ENCODE peak calls at places on chromosome 1, in ten cellular contexts. One of them, this sample, is unnamed.

GRCh38 chr1:226400519-226401406 is 7.1 kb downstream of the PARP1 start:
- DNase-seq in transverse colon: no peak
- DNase-seq in K562: no peak
- DNase-seq in IMR-90: no peak
- DNase-seq in erythroblast: no peak
- DNase-seq in NB4: no peak
- DNase-seq in adrenal gland: no peak
- DNase-seq in sigmoid colon: no peak
- DNase-seq in stomach: no peak
- DNase-seq in heart left ventricle: no peak
- DNase-seq in this sample: no peak

GRCh38 chr1:58620926-58621325 is 43.9 kb upstream of the TACSTD2 start:
- DNase-seq in stomach: no peak
- DNase-seq in adrenal gland: no peak
- DNase-seq in erythroblast: no peak
- DNase-seq in IMR-90: no peak
- DNase-seq in NB4: no peak
- DNase-seq in sigmoid colon: no peak
- DNase-seq in K562: peak; percentile 11
- DNase-seq in heart left ventricle: no peak
- DNase-seq in transverse colon: no peak
- DNase-seq in this sample: no peak

GRCh38 chr1:55980574-55980973 is 598.8 kb downstream of the PLPP3 start:
- DNase-seq in K562: no peak
- DNase-seq in IMR-90: no peak
- DNase-seq in heart left ventricle: no peak
- DNase-seq in stomach: no peak
- DNase-seq in adrenal gland: no peak
- DNase-seq in NB4: no peak
- DNase-seq in transverse colon: no peak
- DNase-seq in sigmoid colon: no peak
- DNase-seq in erythroblast: no peak
- DNase-seq in this sample: no peak

GRCh38 chr1:230913496-230913895 is 45.2 kb upstream of the C1orf198 start:
- DNase-seq in erythroblast: no peak
- DNase-seq in sigmoid colon: no peak
- DNase-seq in transverse colon: no peak
- DNase-seq in adrenal gland: no peak
- DNase-seq in stomach: no peak
- DNase-seq in K562: no peak
- DNase-seq in IMR-90: peak; percentile 28
- DNase-seq in heart left ventricle: no peak
- DNase-seq in NB4: no peak
- DNase-seq in this sample: no peak

GRCh38 chr1:23558140-23558871 is 995 bp downstream of the ID3 start:
- DNase-seq in NB4: peak; percentile 57
- DNase-seq in transverse colon: peak; percentile 83
- DNase-seq in sigmoid colon: peak; percentile 72
- DNase-seq in stomach: peak; percentile 73
- DNase-seq in adrenal gland: peak; percentile 38
- DNase-seq in K562: peak; percentile 93
- DNase-seq in IMR-90: peak; percentile 48
- DNase-seq in heart left ventricle: peak; percentile 83
- DNase-seq in erythroblast: no peak
- DNase-seq in this sample: no peak

GRCh38 chr1:240417317-240417716 is 194.6 kb downstream of the GREM2 start:
- DNase-seq in stomach: no peak
- DNase-seq in sigmoid colon: no peak
- DNase-seq in IMR-90: peak; percentile 14
- DNase-seq in erythroblast: no peak
- DNase-seq in adrenal gland: peak; percentile 24
- DNase-seq in K562: no peak
- DNase-seq in NB4: no peak
- DNase-seq in heart left ventricle: no peak
- DNase-seq in transverse colon: no peak
- DNase-seq in this sample: no peak

GRCh38 chr1:31400393-31400792 is 12.6 kb upstream of the SERINC2 start:
- DNase-seq in sigmoid colon: no peak
- DNase-seq in IMR-90: peak; percentile 51
- DNase-seq in stomach: no peak
- DNase-seq in transverse colon: no peak
- DNase-seq in K562: no peak
- DNase-seq in adrenal gland: no peak
- DNase-seq in heart left ventricle: no peak
- DNase-seq in NB4: peak; percentile 83
- DNase-seq in erythroblast: no peak
- DNase-seq in this sample: no peak

GRCh38 chr1:203338335-203339036 is 12.4 kb downstream of the FMOD start:
- DNase-seq in IMR-90: peak; percentile 68
- DNase-seq in heart left ventricle: peak; percentile 63
- DNase-seq in erythroblast: peak; percentile 66
- DNase-seq in sigmoid colon: peak; percentile 81
- DNase-seq in K562: peak; percentile 79
- DNase-seq in adrenal gland: peak; percentile 63
- DNase-seq in stomach: peak; percentile 72
- DNase-seq in transverse colon: peak; percentile 69
- DNase-seq in NB4: peak; percentile 72
- DNase-seq in this sample: peak; percentile 56

GRCh38 chr1:224211262-224211962 is 28.4 kb downstream of the DEGS1 start:
- DNase-seq in adrenal gland: peak; percentile 36
- DNase-seq in NB4: no peak
- DNase-seq in stomach: peak; percentile 63
- DNase-seq in sigmoid colon: peak; percentile 48
- DNase-seq in IMR-90: peak; percentile 87
- DNase-seq in erythroblast: peak; percentile 54
- DNase-seq in K562: peak; percentile 74
- DNase-seq in transverse colon: peak; percentile 56
- DNase-seq in heart left ventricle: no peak
- DNase-seq in this sample: no peak

GRCh38 chr1:161399257-161399998 is 31.8 kb upstream of the CFAP126 start:
- DNase-seq in K562: peak; percentile 96
- DNase-seq in stomach: peak; percentile 90
- DNase-seq in NB4: peak; percentile 93
- DNase-seq in erythroblast: peak; percentile 98
- DNase-seq in IMR-90: peak; percentile 91
- DNase-seq in heart left ventricle: peak; percentile 87
- DNase-seq in adrenal gland: peak; percentile 87
- DNase-seq in sigmoid colon: peak; percentile 95
- DNase-seq in transverse colon: peak; percentile 91
- DNase-seq in this sample: peak; percentile 75
- TF ChIP-seq POLR2A in K562: peak; percentile 95
- TF ChIP-seq POLR2A in stomach: peak; percentile 28
- TF ChIP-seq POLR2A in NB4: peak; percentile 56
- TF ChIP-seq POLR2A in erythroblast: peak; percentile 92
- TF ChIP-seq POLR2A in IMR-90: peak; percentile 83
- TF ChIP-seq POLR2A in heart left ventricle: no peak
- TF ChIP-seq POLR2A in adrenal gland: peak; percentile 60
- TF ChIP-seq POLR2A in sigmoid colon: peak; percentile 34
- TF ChIP-seq POLR2A in transverse colon: peak; percentile 74
- TF ChIP-seq POLR2A in this sample: peak; percentile 71

DNA sequence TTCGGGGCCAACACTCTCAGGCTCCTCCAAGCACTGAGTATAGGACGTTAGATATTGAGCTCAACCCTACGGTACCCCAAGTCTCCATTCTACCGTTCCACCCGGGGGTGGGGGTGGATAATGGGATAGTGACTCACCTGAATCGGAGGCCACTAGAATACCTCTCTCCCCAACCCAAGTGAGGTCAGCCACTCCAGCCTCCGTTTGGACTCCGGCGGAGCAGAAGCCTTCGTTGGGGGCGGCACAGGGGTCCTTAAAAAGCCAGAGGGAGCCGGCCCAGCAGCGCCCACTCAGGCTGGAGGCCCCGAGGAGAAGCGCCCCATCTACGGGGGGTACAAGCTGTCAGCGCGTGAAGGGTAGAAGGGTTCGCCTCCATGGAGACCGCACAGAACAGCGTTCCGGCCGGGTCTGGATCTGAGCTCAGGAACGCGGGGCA is 556 bp downstream of the WDR77 start:
- DNase-seq in IMR-90: peak; percentile 12
- DNase-seq in heart left ventricle: no peak
- DNase-seq in K562: peak; percentile 48
- DNase-seq in transverse colon: no peak
- DNase-seq in NB4: no peak
- DNase-seq in erythroblast: no peak
- DNase-seq in adrenal gland: no peak
- DNase-seq in stomach: no peak
- DNase-seq in sigmoid colon: no peak
- DNase-seq in this sample: no peak
- TF ChIP-seq POLR2A in IMR-90: peak; percentile 3
- TF ChIP-seq POLR2A in heart left ventricle: no peak
- TF ChIP-seq POLR2A in K562: no peak
- TF ChIP-seq POLR2A in transverse colon: no peak
- TF ChIP-seq POLR2A in NB4: no peak
- TF ChIP-seq POLR2A in erythroblast: no peak
- TF ChIP-seq POLR2A in adrenal gland: no peak
- TF ChIP-seq POLR2A in stomach: no peak
- TF ChIP-seq POLR2A in sigmoid colon: no peak
- TF ChIP-seq POLR2A in this sample: no peak

DNA sequence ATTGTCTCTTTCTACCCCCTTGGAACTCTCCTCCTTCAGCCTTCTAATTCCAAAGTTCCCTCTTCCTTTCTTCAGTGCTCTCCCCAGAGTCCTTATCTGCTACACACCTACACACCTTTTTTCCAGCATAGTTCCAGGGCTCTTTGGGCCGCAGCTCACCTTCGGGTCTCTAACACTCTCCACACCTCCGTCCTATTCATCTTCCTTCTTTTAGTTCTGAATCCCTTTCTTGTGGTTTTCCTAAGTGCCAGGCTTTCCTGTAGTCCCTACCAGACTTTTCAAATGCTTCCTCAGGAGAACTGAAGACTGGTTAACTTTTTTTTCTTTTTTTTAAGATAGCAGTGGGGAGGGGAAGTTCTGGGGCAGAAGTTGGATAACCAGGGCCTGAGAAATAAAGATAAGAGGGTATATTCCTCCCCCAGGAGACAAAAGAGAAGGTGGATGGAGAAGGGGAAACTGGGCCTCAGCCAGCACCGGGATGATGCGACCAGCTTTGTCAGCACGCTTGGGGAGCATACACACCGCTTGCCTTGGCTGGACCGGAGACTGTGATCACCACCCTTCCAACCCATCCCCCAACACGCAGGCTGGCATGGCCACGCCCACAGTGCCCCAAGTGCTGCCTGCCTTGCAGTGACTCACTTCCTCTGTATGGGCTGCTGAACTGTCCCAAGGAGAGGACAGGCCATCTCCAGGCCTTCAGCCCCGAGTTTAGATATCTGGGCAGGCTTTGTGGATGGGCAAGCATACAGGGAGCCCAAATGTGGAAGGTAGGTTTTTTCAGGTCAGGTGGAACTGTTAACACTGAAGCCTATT is 2.5 kb upstream of the CERS2 start:
- DNase-seq in adrenal gland: peak; percentile 95
- DNase-seq in heart left ventricle: peak; percentile 81
- DNase-seq in IMR-90: no peak
- DNase-seq in sigmoid colon: peak; percentile 92
- DNase-seq in stomach: peak; percentile 89
- DNase-seq in transverse colon: peak; percentile 91
- DNase-seq in K562: peak; percentile 95
- DNase-seq in NB4: peak; percentile 96
- DNase-seq in erythroblast: peak; percentile 90
- DNase-seq in this sample: peak; percentile 100
- TF ChIP-seq POLR2A in adrenal gland: peak; percentile 87
- TF ChIP-seq POLR2A in heart left ventricle: no peak
- TF ChIP-seq POLR2A in IMR-90: no peak
- TF ChIP-seq POLR2A in sigmoid colon: no peak
- TF ChIP-seq POLR2A in stomach: no peak
- TF ChIP-seq POLR2A in transverse colon: no peak
- TF ChIP-seq POLR2A in K562: no peak
- TF ChIP-seq POLR2A in NB4: peak; percentile 71
- TF ChIP-seq POLR2A in erythroblast: peak; percentile 84
- TF ChIP-seq POLR2A in this sample: peak; percentile 92

GRCh38 chr1:108561731-108562326 is 1.9 kb downstream of the EEIG2 start:
- DNase-seq in K562: peak; percentile 86
- DNase-seq in erythroblast: peak; percentile 88
- DNase-seq in heart left ventricle: peak; percentile 42
- DNase-seq in stomach: peak; percentile 74
- DNase-seq in IMR-90: no peak
- DNase-seq in sigmoid colon: peak; percentile 66
- DNase-seq in NB4: peak; percentile 82
- DNase-seq in adrenal gland: peak; percentile 57
- DNase-seq in transverse colon: peak; percentile 92
- DNase-seq in this sample: no peak

GRCh38 chr1:108559215-108560142 is at the start of gene EEIG2:
- DNase-seq in stomach: peak; percentile 87
- DNase-seq in NB4: peak; percentile 92
- DNase-seq in erythroblast: peak; percentile 93
- DNase-seq in transverse colon: peak; percentile 94
- DNase-seq in K562: peak; percentile 96
- DNase-seq in IMR-90: peak; percentile 82
- DNase-seq in sigmoid colon: peak; percentile 90
- DNase-seq in adrenal gland: peak; percentile 79
- DNase-seq in heart left ventricle: peak; percentile 89
- DNase-seq in this sample: peak; percentile 84

GRCh38 chr1:108561145-108561458 is 1.2 kb downstream of the EEIG2 start:
- DNase-seq in NB4: no peak
- DNase-seq in IMR-90: no peak
- DNase-seq in erythroblast: no peak
- DNase-seq in heart left ventricle: no peak
- DNase-seq in transverse colon: no peak
- DNase-seq in K562: no peak
- DNase-seq in sigmoid colon: no peak
- DNase-seq in stomach: no peak
- DNase-seq in adrenal gland: no peak
- DNase-seq in this sample: no peak

GRCh38 chr1:108560143-108560429 is 186 bp downstream of the EEIG2 start:
- DNase-seq in sigmoid colon: no peak
- DNase-seq in stomach: no peak
- DNase-seq in NB4: no peak
- DNase-seq in heart left ventricle: no peak
- DNase-seq in K562: no peak
- DNase-seq in transverse colon: no peak
- DNase-seq in IMR-90: no peak
- DNase-seq in erythroblast: peak; percentile 74
- DNase-seq in adrenal gland: no peak
- DNase-seq in this sample: no peak

DNA sequence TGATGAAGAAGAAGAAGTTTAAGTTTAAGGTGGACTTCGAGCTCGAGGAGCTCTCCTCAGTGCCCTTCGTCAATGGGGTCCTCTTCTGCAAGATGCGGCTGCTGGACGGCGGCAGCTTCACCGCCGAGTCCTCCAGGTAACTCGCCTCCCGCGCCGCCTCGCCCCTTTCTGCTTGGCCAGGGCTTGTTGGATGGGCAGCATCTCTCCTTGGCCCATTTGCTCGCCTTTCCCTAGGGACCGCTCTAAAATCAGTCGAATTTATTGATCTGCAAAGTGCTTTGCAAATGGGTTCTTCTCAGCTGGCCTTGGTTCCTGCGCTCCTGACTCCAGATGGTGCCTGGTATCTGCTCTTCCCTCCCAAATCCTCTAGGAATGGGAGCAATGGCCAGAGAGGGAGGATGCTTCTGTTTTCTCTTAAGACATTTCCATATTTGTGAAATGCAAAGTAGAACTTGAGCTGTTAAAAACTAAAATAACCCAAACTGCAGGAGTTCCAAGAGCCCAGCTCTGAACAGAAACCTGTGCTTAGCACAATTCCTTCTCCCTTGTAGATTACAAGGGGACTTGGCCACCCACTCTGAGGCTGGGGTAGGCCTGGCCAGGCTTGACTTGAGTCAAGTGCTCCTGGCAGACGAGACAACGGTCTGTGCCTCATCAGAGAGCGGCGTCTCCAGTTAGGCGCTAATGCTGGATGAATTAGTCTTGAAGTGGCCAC is 687 bp downstream of the EEIG2 start:
- DNase-seq in IMR-90: peak; percentile 51
- DNase-seq in K562: peak; percentile 88
- DNase-seq in adrenal gland: peak; percentile 24
- DNase-seq in transverse colon: peak; percentile 73
- DNase-seq in sigmoid colon: peak; percentile 79
- DNase-seq in NB4: peak; percentile 84
- DNase-seq in stomach: peak; percentile 44
- DNase-seq in erythroblast: peak; percentile 90
- DNase-seq in heart left ventricle: peak; percentile 52
- DNase-seq in this sample: peak; percentile 54
- TF ChIP-seq POLR2A in IMR-90: no peak
- TF ChIP-seq POLR2A in K562: peak; percentile 52
- TF ChIP-seq POLR2A in adrenal gland: peak; percentile 14
- TF ChIP-seq POLR2A in transverse colon: peak; percentile 46
- TF ChIP-seq POLR2A in sigmoid colon: no peak
- TF ChIP-seq POLR2A in NB4: peak; percentile 27
- TF ChIP-seq POLR2A in stomach: no peak
- TF ChIP-seq POLR2A in erythroblast: peak; percentile 93
- TF ChIP-seq POLR2A in heart left ventricle: no peak
- TF ChIP-seq POLR2A in this sample: peak; percentile 43